ENCODE peak calls at places on chromosome 3, in five cellular contexts. K, P, O, R and J are unnamed samples.

GRCh38 chr3:12716605-12717121 is 42.4 kb downstream of the TMEM40 start:
- DNase-seq in O (no peak), R (no peak), K (no peak), P (peak), J (peak)

GRCh38 chr3:131193671-131194291 is 167.1 kb downstream of the NEK11 start:
- DNase-seq in R (peak), O (no peak), K (no peak), P (no peak), J (no peak)

GRCh38 chr3:183161552-183162345 is 785 bp downstream of the LAMP3 start:
- DNase-seq in R (peak), P (peak), O (peak), K (peak), J (no peak)

GRCh38 chr3:72938471-72939265 is 50.8 kb downstream of the GXYLT2 start:
- DNase-seq in P (peak), O (peak), R (peak), K (peak), J (peak)

GRCh38 chr3:30629736-30630135 is 23.3 kb downstream of the TGFBR2 start:
- DNase-seq in K (no peak), R (no peak), O (no peak), P (no peak), J (no peak)

GRCh38 chr3:162586591-162586990 is 1090.0 kb downstream of the OTOL1 start:
- DNase-seq in O (no peak), K (peak), R (peak), P (no peak), J (no peak)

GRCh38 chr3:18919158-18919557 is 229.2 kb upstream of the KCNH8 start:
- DNase-seq in O (no peak), P (no peak), K (no peak), R (no peak), J (no peak)

GRCh38 chr3:45545476-45545875 is 49.1 kb upstream of the LIMD1 start:
- DNase-seq in O (no peak), K (no peak), R (no peak), P (no peak), J (peak)

GRCh38 chr3:71581981-71582611 is 1.4 kb downstream of the FOXP1 start:
- DNase-seq in K (peak), P (peak), O (peak), R (peak), J (peak)

GRCh38 chr3:9600597-9600996 is 47.0 kb upstream of the LHFPL4 start:
- DNase-seq in R (peak), K (peak), O (no peak), P (no peak), J (no peak)

GRCh38 chr3:37029516-37030163 is 36.3 kb downstream of the MLH1 start:
- DNase-seq in R (no peak), K (no peak), O (no peak), P (no peak), J (no peak)

GRCh38 chr3:59575113-59576001 is 525.5 kb upstream of the CFAP20DC start:
- DNase-seq in R (peak), P (peak), O (peak), K (peak), J (peak)

DNA sequence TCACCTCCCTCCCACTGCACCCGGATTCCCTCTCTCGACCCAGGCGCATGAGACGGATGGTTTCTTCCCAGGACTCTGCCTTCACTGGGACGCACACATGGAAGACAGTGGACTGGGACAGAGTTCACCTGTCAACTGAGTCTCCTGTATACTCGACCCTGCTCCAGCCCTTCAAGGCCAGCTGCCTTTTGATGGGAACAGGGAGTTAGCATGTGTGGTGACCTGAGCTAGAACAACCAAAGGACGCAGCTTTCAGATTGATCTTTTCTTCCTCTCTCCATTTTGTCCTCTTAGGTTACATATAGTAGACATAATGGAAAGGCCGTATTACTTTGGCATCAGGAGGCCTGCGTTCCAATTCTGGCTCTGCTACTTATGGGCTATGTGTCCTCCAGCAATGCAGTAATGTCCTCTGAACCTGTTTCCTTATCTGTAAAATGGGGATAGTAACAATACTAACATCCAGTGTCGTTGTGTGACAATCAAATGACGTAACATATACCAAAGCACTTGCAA is 94.1 kb downstream of the PEX5L start:
- DNase-seq in R (no peak), K (no peak), P (no peak), O (no peak), J (no peak)
- H3K4me3 ChIP-seq in R (peak), K (no peak), P (peak), O (no peak), J (no peak)

DNA sequence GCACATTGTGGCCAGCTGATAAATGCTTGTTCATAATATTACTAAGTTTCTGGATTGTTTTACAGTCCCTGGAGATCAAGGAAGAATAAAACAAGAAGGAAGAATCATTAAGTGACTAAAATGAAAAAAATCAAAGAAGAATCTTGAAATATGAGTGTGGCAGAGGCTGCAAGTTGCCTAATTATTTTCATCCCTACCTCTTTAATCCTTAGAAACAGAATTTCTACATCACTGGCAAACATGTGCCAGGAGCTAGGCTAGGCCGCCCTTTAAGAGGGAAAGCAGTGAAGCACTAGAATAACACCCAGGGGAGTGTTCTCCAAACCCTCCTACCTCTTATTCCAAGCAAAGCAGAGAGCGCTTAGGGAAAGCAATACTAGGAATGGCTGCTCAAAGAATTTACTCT is 98.9 kb downstream of the MAGI1 start:
- DNase-seq in K (peak), O (no peak), R (no peak), P (peak), J (no peak)
- H3K4me3 ChIP-seq in K (no peak), O (no peak), R (no peak), P (no peak), J (no peak)

GRCh38 chr3:46579756-46580286 is 13.7 kb upstream of the LRRC2 start:
- DNase-seq in R (no peak), O (no peak), P (no peak), K (no peak), J (no peak)

GRCh38 chr3:46576899-46577298 is 10.8 kb upstream of the LRRC2 start:
- DNase-seq in P (no peak), O (peak), R (peak), K (no peak), J (no peak)

GRCh38 chr3:46578973-46579755 is 13.1 kb upstream of the LRRC2 start:
- DNase-seq in P (no peak), O (no peak), R (no peak), K (no peak), J (no peak)

GRCh38 chr3:46584598-46585467 is 18.7 kb upstream of the LRRC2 start:
- DNase-seq in K (no peak), O (no peak), P (no peak), R (no peak), J (no peak)

DNA sequence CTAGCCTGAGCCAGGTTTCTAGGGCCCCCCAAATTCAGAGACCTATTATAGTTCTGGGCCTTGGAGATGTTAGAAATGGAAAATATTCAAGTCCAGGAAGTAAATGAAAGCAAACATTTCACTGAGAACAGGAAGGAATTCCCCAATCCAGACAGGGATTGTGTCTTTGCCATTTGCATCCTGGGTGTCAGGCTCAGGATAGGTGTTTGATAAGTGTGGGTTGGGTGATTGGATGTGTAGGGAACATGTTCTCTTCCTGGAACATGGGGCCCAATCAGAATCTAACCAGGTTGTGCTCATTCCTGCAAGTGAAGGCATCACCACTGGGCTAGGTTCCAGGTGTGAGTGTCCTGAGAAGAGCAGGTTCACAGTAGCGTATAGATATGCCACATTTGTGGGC is 14.6 kb upstream of the LRRC2 start:
- DNase-seq in P (no peak), R (no peak), O (no peak), K (no peak), J (no peak)
- H3K4me3 ChIP-seq in P (no peak), R (peak), O (no peak), K (no peak), J (no peak)

GRCh38 chr3:42036483-42036823 is 54.7 kb upstream of the TRAK1 start:
- DNase-seq in R (no peak), O (no peak), P (peak), K (peak), J (peak)
- H3K4me3 ChIP-seq in R (no peak), O (no peak), P (no peak), K (no peak), J (no peak)

GRCh38 chr3:123027292-123028232 is at the start of gene SEMA5B:
- DNase-seq in K (peak), O (peak), R (peak), P (no peak), J (no peak)

GRCh38 chr3:123028233-123028828 is 768 bp upstream of the SEMA5B start:
- DNase-seq in O (peak), K (peak), R (peak), P (peak), J (no peak)

GRCh38 chr3:123024056-123024455 is 3.5 kb downstream of the SEMA5B start:
- DNase-seq in O (no peak), P (no peak), R (no peak), K (no peak), J (no peak)

GRCh38 chr3:123026551-123027291 is 842 bp downstream of the SEMA5B start:
- DNase-seq in O (peak), P (no peak), R (peak), K (peak), J (no peak)

GRCh38 chr3:123025642-123026521 is 1.7 kb downstream of the SEMA5B start:
- DNase-seq in O (peak), R (peak), K (peak), P (no peak), J (no peak)
- H3K4me3 ChIP-seq in O (peak), R (peak), K (no peak), P (no peak), J (no peak)

DNA sequence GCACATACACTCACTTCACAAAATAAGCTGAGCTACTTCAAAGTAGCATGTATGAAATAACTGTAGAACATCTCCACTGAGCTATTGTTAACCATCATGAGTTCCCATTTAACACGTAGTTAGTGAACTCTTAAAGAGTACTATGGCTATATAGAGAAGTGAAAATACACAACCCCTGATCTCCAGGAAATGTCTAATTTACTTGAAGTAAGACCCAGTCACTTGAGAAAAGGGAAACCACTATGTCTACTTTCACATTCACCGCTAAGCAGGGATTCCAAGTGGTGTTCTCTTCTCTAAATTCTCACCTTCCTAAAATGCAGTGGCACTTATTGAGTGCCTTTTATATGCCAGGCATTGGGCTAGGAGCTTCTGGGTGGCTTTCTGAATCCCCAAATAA is 35.0 kb upstream of the COLQ start:
- DNase-seq in O (no peak), R (no peak), P (no peak), K (no peak), J (no peak)
- H3K4me3 ChIP-seq in O (no peak), R (no peak), P (no peak), K (no peak), J (no peak)

GRCh38 chr3:58256511-58256910 is 18.9 kb downstream of the ABHD6 start:
- DNase-seq in P (no peak), R (no peak), O (no peak), K (no peak), J (no peak)

GRCh38 chr3:58260733-58261132 is 23.1 kb downstream of the ABHD6 start:
- DNase-seq in O (no peak), K (peak), R (no peak), P (no peak), J (no peak)

GRCh38 chr3:58261954-58262666 is 24.5 kb downstream of the ABHD6 start:
- DNase-seq in R (no peak), K (no peak), O (no peak), P (no peak), J (no peak)

GRCh38 chr3:58258392-58259040 is 20.9 kb downstream of the ABHD6 start:
- DNase-seq in K (no peak), R (no peak), O (peak), P (no peak), J (no peak)

GRCh38 chr3:58260261-58260731 is 22.7 kb downstream of the ABHD6 start:
- DNase-seq in P (peak), R (no peak), O (peak), K (peak), J (peak)
- H3K4me3 ChIP-seq in P (no peak), R (no peak), O (no peak), K (no peak), J (no peak)